ENCODE peak calls at places on chromosomes 13 and 19, in seven cellular contexts. One of them, this sample, is unnamed.
A peak's percentile ranks its signal among the peaks of the same experiment; 100 is the strongest.

GRCh38 chr13:106109391-106109791 is 426.1 kb downstream of the EFNB2 start:
- DNase-seq in heart left ventricle: no peak
- DNase-seq in ascending aorta: no peak
- DNase-seq in GM23248: peak; percentile 31
- DNase-seq in left ventricle myocardium inferior: no peak
- DNase-seq in heart right ventricle: no peak
- DNase-seq in HCT116: no peak
- DNase-seq in this sample: no peak

GRCh38 chr13:78786399-78786879 is 127.5 kb upstream of the OBI1 start:
- DNase-seq in heart right ventricle: no peak
- DNase-seq in GM23248: no peak
- DNase-seq in HCT116: no peak
- DNase-seq in ascending aorta: no peak
- DNase-seq in left ventricle myocardium inferior: no peak
- DNase-seq in heart left ventricle: no peak
- DNase-seq in this sample: no peak

GRCh38 chr19:50496189-50497029 is 14.6 kb downstream of the JOSD2 start:
- DNase-seq in GM23248: no peak
- DNase-seq in ascending aorta: no peak
- DNase-seq in HCT116: no peak
- DNase-seq in left ventricle myocardium inferior: peak; percentile 74
- DNase-seq in heart right ventricle: peak; percentile 75
- DNase-seq in heart left ventricle: peak; percentile 84
- DNase-seq in this sample: no peak

GRCh38 chr13:21673592-21674270 is 2.9 kb downstream of the FGF9 start:
- DNase-seq in left ventricle myocardium inferior: peak; percentile 46
- DNase-seq in GM23248: peak; percentile 63
- DNase-seq in heart right ventricle: peak; percentile 40
- DNase-seq in ascending aorta: no peak
- DNase-seq in HCT116: no peak
- DNase-seq in heart left ventricle: peak; percentile 53
- DNase-seq in this sample: no peak

GRCh38 chr19:10701955-10702307 is 692 bp downstream of the QTRT1 start:
- DNase-seq in GM23248: peak; percentile 40
- DNase-seq in heart left ventricle: no peak
- DNase-seq in left ventricle myocardium inferior: no peak
- DNase-seq in HCT116: no peak
- DNase-seq in ascending aorta: no peak
- DNase-seq in heart right ventricle: no peak
- DNase-seq in this sample: no peak

GRCh38 chr13:34750078-34750703 is 191.9 kb upstream of the NBEA start:
- DNase-seq in heart right ventricle: peak; percentile 26
- DNase-seq in heart left ventricle: no peak
- DNase-seq in HCT116: no peak
- DNase-seq in ascending aorta: no peak
- DNase-seq in GM23248: peak; percentile 12
- DNase-seq in left ventricle myocardium inferior: peak; percentile 23
- DNase-seq in this sample: no peak

GRCh38 chr13:21674271-21675009 is 3.6 kb downstream of the FGF9 start:
- DNase-seq in GM23248: peak; percentile 42
- DNase-seq in heart right ventricle: peak; percentile 30
- DNase-seq in HCT116: no peak
- DNase-seq in heart left ventricle: peak; percentile 44
- DNase-seq in ascending aorta: no peak
- DNase-seq in left ventricle myocardium inferior: peak; percentile 41
- DNase-seq in this sample: no peak

GRCh38 chr13:23681253-23681652 is 111.0 kb downstream of the TNFRSF19 start:
- DNase-seq in HCT116: no peak
- DNase-seq in heart right ventricle: no peak
- DNase-seq in GM23248: peak; percentile 56
- DNase-seq in ascending aorta: no peak
- DNase-seq in left ventricle myocardium inferior: no peak
- DNase-seq in heart left ventricle: no peak
- DNase-seq in this sample: no peak

GRCh38 chr13:71417205-71417604 is 449.8 kb downstream of the DACH1 start:
- DNase-seq in GM23248: no peak
- DNase-seq in ascending aorta: no peak
- DNase-seq in left ventricle myocardium inferior: no peak
- DNase-seq in HCT116: no peak
- DNase-seq in heart right ventricle: no peak
- DNase-seq in heart left ventricle: no peak
- DNase-seq in this sample: no peak

GRCh38 chr19:42250666-42251531 is 4.0 kb downstream of the ERF start:
- DNase-seq in left ventricle myocardium inferior: peak; percentile 46
- DNase-seq in ascending aorta: no peak
- DNase-seq in HCT116: no peak
- DNase-seq in heart left ventricle: peak; percentile 57
- DNase-seq in GM23248: peak; percentile 86
- DNase-seq in heart right ventricle: peak; percentile 55
- DNase-seq in this sample: no peak

GRCh38 chr19:45691516-45692186 is at the start of gene SNRPD2:
- DNase-seq in heart right ventricle: peak; percentile 92
- DNase-seq in ascending aorta: peak; percentile 76
- DNase-seq in GM23248: peak; percentile 98
- DNase-seq in heart left ventricle: peak; percentile 95
- DNase-seq in HCT116: peak; percentile 86
- DNase-seq in left ventricle myocardium inferior: peak; percentile 91
- DNase-seq in this sample: peak; percentile 96

GRCh38 chr13:97574926-97575325 is 141.0 kb downstream of the RAP2A start:
- DNase-seq in HCT116: peak; percentile 31
- DNase-seq in heart right ventricle: peak; percentile 27
- DNase-seq in ascending aorta: no peak
- DNase-seq in heart left ventricle: peak; percentile 24
- DNase-seq in GM23248: peak; percentile 29
- DNase-seq in left ventricle myocardium inferior: peak; percentile 21
- DNase-seq in this sample: no peak

GRCh38 chr13:23985846-23986245 is 88.5 kb upstream of the C1QTNF9B start:
- DNase-seq in HCT116: no peak
- DNase-seq in left ventricle myocardium inferior: no peak
- DNase-seq in heart left ventricle: no peak
- DNase-seq in GM23248: no peak
- DNase-seq in heart right ventricle: no peak
- DNase-seq in ascending aorta: no peak
- DNase-seq in this sample: no peak

GRCh38 chr13:30907167-30907761 is 1.2 kb downstream of the MEDAG start:
- DNase-seq in heart left ventricle: peak; percentile 52
- DNase-seq in HCT116: no peak
- DNase-seq in ascending aorta: no peak
- DNase-seq in left ventricle myocardium inferior: no peak
- DNase-seq in heart right ventricle: no peak
- DNase-seq in GM23248: peak; percentile 75
- DNase-seq in this sample: no peak

GRCh38 chr19:21749090-21749489 is 18.3 kb downstream of the ZNF100 start:
- DNase-seq in heart right ventricle: no peak
- DNase-seq in left ventricle myocardium inferior: no peak
- DNase-seq in HCT116: no peak
- DNase-seq in ascending aorta: no peak
- DNase-seq in heart left ventricle: no peak
- DNase-seq in GM23248: peak; percentile 14
- DNase-seq in this sample: no peak

GRCh38 chr13:35984287-35984686 is 146.9 kb downstream of the DCLK1 start:
- DNase-seq in HCT116: no peak
- DNase-seq in ascending aorta: no peak
- DNase-seq in heart left ventricle: no peak
- DNase-seq in left ventricle myocardium inferior: no peak
- DNase-seq in heart right ventricle: no peak
- DNase-seq in GM23248: no peak
- DNase-seq in this sample: no peak

GRCh38 chr13:35976126-35976525 is 155.1 kb downstream of the DCLK1 start:
- DNase-seq in left ventricle myocardium inferior: no peak
- DNase-seq in HCT116: no peak
- DNase-seq in GM23248: no peak
- DNase-seq in ascending aorta: no peak
- DNase-seq in heart left ventricle: no peak
- DNase-seq in heart right ventricle: no peak
- DNase-seq in this sample: no peak

GRCh38 chr13:35983206-35983605 is 148.0 kb downstream of the DCLK1 start:
- DNase-seq in HCT116: no peak
- DNase-seq in heart left ventricle: no peak
- DNase-seq in heart right ventricle: no peak
- DNase-seq in ascending aorta: no peak
- DNase-seq in GM23248: no peak
- DNase-seq in left ventricle myocardium inferior: no peak
- DNase-seq in this sample: no peak

GRCh38 chr13:35979378-35979911 is 151.7 kb downstream of the DCLK1 start:
- DNase-seq in heart right ventricle: peak; percentile 38
- DNase-seq in HCT116: no peak
- DNase-seq in ascending aorta: peak; percentile 17
- DNase-seq in heart left ventricle: peak; percentile 75
- DNase-seq in left ventricle myocardium inferior: peak; percentile 50
- DNase-seq in GM23248: peak; percentile 96
- DNase-seq in this sample: peak; percentile 89

DNA sequence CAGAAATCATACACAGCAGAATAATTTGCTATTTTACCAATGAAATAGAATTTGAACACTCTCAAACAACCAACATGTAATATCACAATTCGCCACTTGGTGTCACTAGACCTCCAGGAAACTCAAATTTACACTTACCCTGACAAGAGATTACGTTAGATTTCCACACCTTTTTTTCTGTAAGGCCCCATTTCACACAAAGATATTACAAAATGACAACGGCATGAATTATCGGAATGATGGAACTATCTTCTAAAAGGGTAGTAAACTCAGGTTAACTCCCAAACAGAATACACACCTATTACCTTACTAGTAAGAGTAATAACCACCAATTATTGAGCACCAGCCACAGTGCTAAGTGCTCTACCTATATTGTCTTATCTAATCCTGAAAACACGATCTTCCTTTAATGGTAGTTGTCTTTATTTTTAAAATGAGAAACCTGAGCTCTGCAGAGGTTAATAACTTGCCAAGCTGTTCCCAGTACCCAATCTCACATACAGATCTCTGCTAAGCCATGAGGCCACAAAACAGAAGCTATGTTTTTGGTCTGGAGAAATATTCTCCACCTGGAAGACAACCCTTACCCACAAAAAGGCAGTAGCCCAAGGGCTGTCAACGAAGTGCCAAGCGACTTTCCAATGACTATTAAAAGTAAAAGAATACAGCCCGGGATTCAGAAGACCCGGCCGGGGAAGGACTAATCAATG is 152.4 kb downstream of the DCLK1 start:
- DNase-seq in GM23248: peak; percentile 69
- DNase-seq in ascending aorta: no peak
- DNase-seq in left ventricle myocardium inferior: no peak
- DNase-seq in heart right ventricle: no peak
- DNase-seq in HCT116: peak; percentile 29
- DNase-seq in heart left ventricle: no peak
- DNase-seq in this sample: no peak
- H3K36me3 ChIP-seq in GM23248: no peaks in the 10 kb centered on the region
- H3K36me3 ChIP-seq in ascending aorta: no peaks in the 10 kb centered on the region
- H3K36me3 ChIP-seq in left ventricle myocardium inferior: no peaks in the 10 kb centered on the region
- H3K36me3 ChIP-seq in heart right ventricle: no peaks in the 10 kb centered on the region
- H3K36me3 ChIP-seq in HCT116: no peaks in the 10 kb centered on the region
- H3K36me3 ChIP-seq in heart left ventricle: no peaks in the 10 kb centered on the region
- H3K36me3 ChIP-seq in this sample: no peaks in the 10 kb centered on the region

GRCh38 chr19:14517840-14518505 is at the start of gene DNAJB1:
- DNase-seq in GM23248: peak; percentile 92
- DNase-seq in ascending aorta: peak; percentile 29
- DNase-seq in HCT116: no peak
- DNase-seq in left ventricle myocardium inferior: peak; percentile 86
- DNase-seq in heart left ventricle: peak; percentile 89
- DNase-seq in heart right ventricle: peak; percentile 87
- DNase-seq in this sample: peak; percentile 93
- H3K4me1 ChIP-seq in GM23248: peaks cover 25% of the 10 kb centered on the region
- H3K4me1 ChIP-seq in ascending aorta: peaks cover 34% of the 10 kb centered on the region
- H3K4me1 ChIP-seq in HCT116: peaks cover 48% of the 10 kb centered on the region
- H3K4me1 ChIP-seq in left ventricle myocardium inferior: peaks cover 59% of the 10 kb centered on the region
- H3K4me1 ChIP-seq in heart left ventricle: peaks cover 51% of the 10 kb centered on the region
- H3K4me1 ChIP-seq in heart right ventricle: peaks cover 55% of the 10 kb centered on the region
- H3K4me1 ChIP-seq in this sample: peaks cover 39% of the 10 kb centered on the region

GRCh38 chr19:1420590-1420989 is 13.2 kb downstream of the DAZAP1 start:
- DNase-seq in ascending aorta: no peak
- DNase-seq in left ventricle myocardium inferior: no peak
- DNase-seq in GM23248: no peak
- DNase-seq in HCT116: no peak
- DNase-seq in heart right ventricle: no peak
- DNase-seq in heart left ventricle: no peak
- DNase-seq in this sample: no peak
- H3K36me3 ChIP-seq in ascending aorta: peaks cover 67% of the 10 kb centered on the region
- H3K36me3 ChIP-seq in left ventricle myocardium inferior: peaks cover 60% of the 10 kb centered on the region
- H3K36me3 ChIP-seq in GM23248: peaks cover 12% of the 10 kb centered on the region
- H3K36me3 ChIP-seq in HCT116: peaks cover 82% of the 10 kb centered on the region
- H3K36me3 ChIP-seq in heart right ventricle: peaks cover 64% of the 10 kb centered on the region
- H3K36me3 ChIP-seq in heart left ventricle: peaks cover 75% of the 10 kb centered on the region
- H3K36me3 ChIP-seq in this sample: peaks cover 83% of the 10 kb centered on the region

DNA sequence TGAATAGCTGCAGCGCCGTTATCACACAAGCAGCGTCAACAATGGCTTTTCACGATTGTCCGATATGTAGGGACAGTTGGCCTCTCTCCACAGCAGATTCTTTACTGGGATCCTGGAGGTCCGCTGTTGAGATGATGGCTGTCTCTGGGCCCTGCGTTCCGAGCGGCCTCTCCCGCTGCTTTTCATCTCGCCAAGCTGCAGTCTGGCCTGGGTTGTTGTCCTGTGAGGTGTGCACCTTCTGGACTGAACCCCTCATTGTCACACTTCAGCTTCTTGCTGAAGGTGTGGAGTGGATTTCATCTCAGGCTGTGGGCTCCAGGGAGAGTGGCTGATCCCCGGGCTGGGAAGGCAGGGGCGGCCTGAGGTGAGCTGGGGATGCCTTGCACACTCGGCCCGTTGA is 9.6 kb downstream of the UPF1 start:
- DNase-seq in HCT116: no peak
- DNase-seq in ascending aorta: no peak
- DNase-seq in GM23248: no peak
- DNase-seq in heart left ventricle: no peak
- DNase-seq in left ventricle myocardium inferior: no peak
- DNase-seq in heart right ventricle: no peak
- DNase-seq in this sample: no peak
- H3K4me1 ChIP-seq in HCT116: peaks cover 4% of the 10 kb centered on the region
- H3K4me1 ChIP-seq in ascending aorta: peaks cover 26% of the 10 kb centered on the region
- H3K4me1 ChIP-seq in GM23248: peaks cover 16% of the 10 kb centered on the region
- H3K4me1 ChIP-seq in heart left ventricle: peaks cover 87% of the 10 kb centered on the region
- H3K4me1 ChIP-seq in left ventricle myocardium inferior: peaks cover 96% of the 10 kb centered on the region
- H3K4me1 ChIP-seq in heart right ventricle: peaks cover 81% of the 10 kb centered on the region
- H3K4me1 ChIP-seq in this sample: peaks cover 76% of the 10 kb centered on the region

DNA sequence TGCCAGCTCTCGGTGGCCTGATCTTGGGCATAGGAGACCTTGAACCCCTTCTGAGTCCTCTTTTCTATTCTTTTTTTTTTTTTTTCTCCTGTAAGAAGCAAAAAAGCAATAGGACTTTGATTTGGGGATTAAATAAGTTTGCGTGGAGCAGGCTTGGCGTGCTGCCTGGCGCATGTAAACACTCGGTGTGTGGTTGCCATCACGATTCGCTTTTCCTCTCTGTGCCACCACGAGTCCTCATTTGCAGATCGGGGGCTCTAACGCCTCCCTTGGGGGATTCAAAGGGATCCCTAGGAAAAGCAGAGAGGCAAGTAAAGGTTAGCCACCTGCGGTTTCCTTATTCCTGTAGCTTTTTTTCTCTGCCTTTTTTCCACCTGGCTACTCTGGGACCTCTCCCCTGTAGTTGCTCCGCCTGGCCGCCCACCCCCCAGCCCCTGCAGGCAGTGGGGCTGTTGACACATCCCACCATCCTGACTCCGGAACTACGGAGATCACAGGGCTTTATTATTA is 1.3 kb downstream of the SAFB start:
- DNase-seq in heart left ventricle: peak; percentile 56
- DNase-seq in left ventricle myocardium inferior: peak; percentile 40
- DNase-seq in HCT116: no peak
- DNase-seq in ascending aorta: no peak
- DNase-seq in heart right ventricle: peak; percentile 33
- DNase-seq in GM23248: peak; percentile 86
- DNase-seq in this sample: peak; percentile 55
- H3K36me3 ChIP-seq in heart left ventricle: peaks cover 60% of the 10 kb centered on the region
- H3K36me3 ChIP-seq in left ventricle myocardium inferior: peaks cover 51% of the 10 kb centered on the region
- H3K36me3 ChIP-seq in HCT116: peaks cover 65% of the 10 kb centered on the region
- H3K36me3 ChIP-seq in ascending aorta: peaks cover 19% of the 10 kb centered on the region
- H3K36me3 ChIP-seq in heart right ventricle: peaks cover 62% of the 10 kb centered on the region
- H3K36me3 ChIP-seq in GM23248: peaks cover 34% of the 10 kb centered on the region
- H3K36me3 ChIP-seq in this sample: peaks cover 15% of the 10 kb centered on the region